ENCODE peak calls at places on chromosome 17, in five cellular contexts. C is stomach; Y is NCI-H510A; T is CD8-positive, alpha-beta memory T cell; W is mesendoderm. U is an unnamed sample.

GRCh38 chr17:74118504-74118903 is 85.0 kb upstream of the RPL38 start:
- DNase-seq in Y (no peak), T (no peak), C (no peak), W (peak), U (no peak)

GRCh38 chr17:57603978-57604377 is 141.1 kb downstream of the CCDC182 start:
- DNase-seq in Y (peak), T (peak), C (peak), W (no peak), U (no peak)

GRCh38 chr17:67276075-67276474 is 31.1 kb upstream of the HELZ start:
- DNase-seq in C (no peak), Y (no peak), W (peak), T (no peak), U (no peak)

GRCh38 chr17:62919388-62919787 is 46.6 kb upstream of the TANC2 start:
- DNase-seq in Y (no peak), W (no peak), C (no peak), T (no peak), U (no peak)

GRCh38 chr17:65268832-65269231 is 131.7 kb downstream of the RGS9 start:
- DNase-seq in T (no peak), Y (no peak), C (no peak), W (no peak), U (no peak)

GRCh38 chr17:50689251-50689650 is 18.5 kb downstream of the ANKRD40 start:
- DNase-seq in C (no peak), Y (no peak), T (no peak), W (peak), U (no peak)

GRCh38 chr17:34259151-34259550 is 4.1 kb downstream of the CCL2 start:
- DNase-seq in T (no peak), C (no peak), W (no peak), Y (no peak), U (no peak)

GRCh38 chr17:33118391-33118790 is 126.7 kb downstream of the SPACA3 start:
- DNase-seq in C (no peak), Y (no peak), W (no peak), T (no peak), U (no peak)

GRCh38 chr17:75152971-75153853 is 1.1 kb downstream of the JPT1 start:
- DNase-seq in T (no peak), W (peak), Y (no peak), C (no peak), U (no peak)

GRCh38 chr17:43337684-43338428 is 60.9 kb upstream of the ARL4D start:
- DNase-seq in T (no peak), C (no peak), W (no peak), Y (no peak), U (no peak)

GRCh38 chr17:56351675-56352074 is 198.4 kb downstream of the ANKFN1 start:
- DNase-seq in W (no peak), C (no peak), T (no peak), Y (no peak), U (no peak)

GRCh38 chr17:17423656-17424055 is 53.1 kb upstream of the MED9 start:
- DNase-seq in T (no peak), W (no peak), C (no peak), Y (no peak), U (no peak)

GRCh38 chr17:70810609-70811008 is 641.3 kb downstream of the KCNJ2 start:
- DNase-seq in W (no peak), T (no peak), C (no peak), Y (no peak), U (no peak)

GRCh38 chr17:63480826-63481487 is 4.1 kb downstream of the ACE start:
- DNase-seq in T (no peak), C (no peak), Y (peak), W (no peak), U (no peak)

GRCh38 chr17:28112199-28112995 is 69.9 kb downstream of the NLK start:
- DNase-seq in T (no peak), W (peak), Y (no peak), C (no peak), U (no peak)

GRCh38 chr17:80836971-80837481 is 154.6 kb upstream of the CHMP6 start:
- DNase-seq in Y (no peak), C (no peak), T (no peak), W (no peak), U (no peak)

GRCh38 chr17:49249292-49249794 is 18.8 kb upstream of the PHOSPHO1 start:
- DNase-seq in W (no peak), C (no peak), Y (no peak), T (no peak), U (no peak)

GRCh38 chr17:72545756-72546155 is 424.9 kb downstream of the SOX9 start:
- DNase-seq in W (no peak), Y (no peak), C (no peak), T (no peak), U (no peak)

GRCh38 chr17:79830763-79831366 is 8.4 kb downstream of the CBX4 start:
- DNase-seq in C (no peak), W (no peak), T (no peak), Y (peak), U (no peak)

GRCh38 chr17:67353929-67354557 is 12.3 kb downstream of the PSMD12 start:
- DNase-seq in C (no peak), Y (no peak), W (no peak), T (no peak), U (no peak)

GRCh38 chr17:59296190-59296589 is 35.3 kb upstream of the YPEL2 start:
- DNase-seq in Y (no peak), C (no peak), T (no peak), W (no peak), U (no peak)

GRCh38 chr17:28228109-28228840 is 90.7 kb upstream of the TMEM97 start:
- DNase-seq in Y (no peak), T (no peak), C (no peak), W (peak), U (no peak)

GRCh38 chr17:45123076-45123770 is 9.1 kb downstream of the PLCD3 start:
- DNase-seq in W (no peak), C (no peak), Y (no peak), T (no peak), U (no peak)

GRCh38 chr17:29569245-29569950 is 897 bp downstream of the TP53I13 start:
- DNase-seq in W (peak), T (no peak), Y (no peak), C (no peak), U (peak)

GRCh38 chr17:59620518-59621259 is 994 bp downstream of the CLTC start:
- DNase-seq in C (peak), T (peak), Y (peak), W (peak), U (peak)

GRCh38 chr17:73838815-73839214 is 194.6 kb upstream of the SDK2 start:
- DNase-seq in C (no peak), W (no peak), T (no peak), Y (peak), U (no peak)

U was measured in pancreas.